ENCODE peak calls at places on chromosomes 11 and 22, in eight cellular contexts. D is LHCN-M2; B is mucosa of descending colon; Y is heart left ventricle; X is NCI-H1105; S is stimulated activated CD8-positive, alpha-beta memory T cell treated with anti-CD3 and anti-CD28 coated beads, Interleukin-7, amount 100 ng/mL, for 24 hours; F is NCI-H1694 treated with DMSO at 0.1 percent for 48 hours; Z is ELR. H is an unnamed sample.

GRCh38 chr11:118217575-118217974 is 7.2 kb downstream of the JAML start:
- DNase-seq in D (no peak), B (no peak), Y (no peak), X (no peak), S (no peak), F (no peak), Z (no peak), H (no peak)

GRCh38 chr11:44285756-44286155 is 24.2 kb downstream of the ALX4 start:
- DNase-seq in D (no peak), B (no peak), Y (no peak), X (no peak), S (no peak), F (no peak), Z (no peak), H (no peak)

GRCh38 chr11:66880484-66881211 is 23.8 kb downstream of the LRFN4 start:
- DNase-seq in D (no peak), B (no peak), Y (peak; percentile 67), X (peak; percentile 89), S (no peak), F (peak; percentile 8), Z (no peak), H (no peak)

GRCh38 chr11:127002669-127003259 is 2.2 kb upstream of the KIRREL3 start:
- DNase-seq in D (no peak), B (no peak), Y (no peak), X (no peak), S (no peak), F (peak; percentile 22), Z (no peak), H (no peak)

GRCh38 chr11:30455025-30455424 is 131.1 kb downstream of the MPPED2 start:
- DNase-seq in D (no peak), B (no peak), Y (no peak), X (no peak), S (no peak), F (no peak), Z (no peak), H (no peak)

GRCh38 chr11:90113541-90113940 is 20.9 kb upstream of the NAALAD2 start:
- DNase-seq in D (no peak), B (no peak), Y (no peak), X (no peak), S (no peak), F (no peak), Z (peak; percentile 21), H (no peak)

GRCh38 chr11:116742104-116742503 is 30.7 kb downstream of the BUD13 start:
- DNase-seq in D (no peak), B (no peak), Y (no peak), X (no peak), S (no peak), F (no peak), Z (no peak), H (peak; percentile 49)

GRCh38 chr11:27153136-27153535 is 112.5 kb downstream of the BBOX1 start:
- DNase-seq in D (peak; percentile 76), B (no peak), Y (no peak), X (no peak), S (no peak), F (no peak), Z (no peak), H (no peak)

GRCh38 chr22:17772963-17773605 is 1.2 kb downstream of the BID start:
- DNase-seq in D (no peak), B (no peak), Y (peak; percentile 63), X (no peak), S (no peak), F (no peak), Z (peak; percentile 72), H (peak; percentile 66)

GRCh38 chr11:75349540-75350116 is 1.8 kb downstream of the ARRB1 start:
- DNase-seq in D (no peak), B (peak; percentile 52), Y (peak; percentile 61), X (no peak), S (no peak), F (no peak), Z (no peak), H (no peak)

GRCh38 chr11:66739983-66740382 is 11.0 kb upstream of the SPTBN2 start:
- DNase-seq in D (peak; percentile 61), B (no peak), Y (no peak), X (no peak), S (no peak), F (no peak), Z (peak; percentile 78), H (peak; percentile 60)

GRCh38 chr22:30348837-30349236 is 7.9 kb downstream of the SF3A1 start:
- DNase-seq in D (no peak), B (no peak), Y (no peak), X (no peak), S (no peak), F (no peak), Z (no peak), H (no peak)

GRCh38 chr11:95363189-95363588 is 132.2 kb upstream of the SESN3 start:
- DNase-seq in D (no peak), B (no peak), Y (no peak), X (no peak), S (no peak), F (no peak), Z (no peak), H (no peak)

GRCh38 chr11:70524096-70524922 is 126.0 kb downstream of the CTTN start:
- DNase-seq in D (no peak), B (no peak), Y (no peak), X (no peak), S (no peak), F (no peak), Z (no peak), H (no peak)

GRCh38 chr11:41849250-41849649 is 389.8 kb upstream of the LRRC4C start:
- DNase-seq in D (no peak), B (no peak), Y (no peak), X (no peak), S (no peak), F (no peak), Z (no peak), H (no peak)

GRCh38 chr11:104968365-104968855 is at the start of gene CASP4:
- DNase-seq in D (peak; percentile 78), B (peak; percentile 59), Y (no peak), X (peak; percentile 33), S (no peak), F (no peak), Z (peak; percentile 86), H (peak; percentile 52)

GRCh38 chr11:62905927-62906531 is 15.1 kb downstream of the CHRM1 start:
- DNase-seq in D (peak; percentile 74), B (peak; percentile 79), Y (peak; percentile 66), X (peak; percentile 47), S (peak; percentile 49), F (peak; percentile 53), Z (peak; percentile 77), H (peak; percentile 67)

GRCh38 chr11:11620251-11620965 is 1.4 kb downstream of the GALNT18 start:
- DNase-seq in D (no peak), B (peak; percentile 72), Y (peak; percentile 64), X (peak; percentile 54), S (no peak), F (no peak), Z (no peak), H (peak; percentile 60)

GRCh38 chr22:19997561-19998231 is 18.9 kb downstream of the ARVCF start:
- DNase-seq in D (no peak), B (no peak), Y (peak; percentile 10), X (no peak), S (no peak), F (no peak), Z (no peak), H (no peak)

GRCh38 chr11:28146123-28146751 is 38.0 kb downstream of the METTL15 start:
- DNase-seq in D (peak; percentile 91), B (no peak), Y (no peak), X (no peak), S (no peak), F (no peak), Z (peak; percentile 94), H (peak; percentile 88)

GRCh38 chr22:30216710-30217109 is 29.8 kb downstream of the LIF start:
- DNase-seq in D (no peak), B (no peak), Y (no peak), X (no peak), S (no peak), F (no peak), Z (no peak), H (no peak)

GRCh38 chr11:13283636-13284035 is 6.0 kb downstream of the BMAL1 start:
- DNase-seq in D (no peak), B (no peak), Y (no peak), X (no peak), S (no peak), F (no peak), Z (no peak), H (no peak)

GRCh38 chr11:3375552-3375951 is 3.4 kb downstream of the ZNF195 start:
- DNase-seq in D (peak; percentile 49), B (no peak), Y (no peak), X (no peak), S (no peak), F (no peak), Z (no peak), H (no peak)

GRCh38 chr11:65557280-65558001 is 718 bp downstream of the LTBP3 start:
- DNase-seq in D (no peak), B (no peak), Y (no peak), X (no peak), S (no peak), F (no peak), Z (no peak), H (no peak)

GRCh38 chr22:22578702-22579424 is 19.8 kb upstream of the PRAME start:
- DNase-seq in D (peak; percentile 67), B (no peak), Y (peak; percentile 66), X (no peak), S (no peak), F (no peak), Z (peak; percentile 23), H (no peak)

GRCh38 chr22:22810018-22810427 is 77.6 kb upstream of the IGLL5 start:
- DNase-seq in D (peak; percentile 5), B (peak; percentile 80), Y (peak; percentile 46), X (peak; percentile 42), S (peak; percentile 29), F (no peak), Z (peak; percentile 30), H (no peak)

GRCh38 chr11:118791961-118792578 is 1.1 kb upstream of the DDX6 start:
- DNase-seq in D (no peak), B (peak; percentile 62), Y (peak; percentile 53), X (no peak), S (no peak), F (no peak), Z (peak; percentile 14), H (no peak)

GRCh38 chr11:120893431-120894206 is 130.3 kb upstream of the TBCEL start:
- DNase-seq in D (no peak), B (no peak), Y (no peak), X (no peak), S (no peak), F (peak; percentile 16), Z (no peak), H (no peak)

GRCh38 chr11:124595302-124595701 is 15.9 kb upstream of the PANX3 start:
- DNase-seq in D (no peak), B (no peak), Y (no peak), X (no peak), S (no peak), F (no peak), Z (no peak), H (no peak)

GRCh38 chr22:38049812-38050619 is 7.2 kb upstream of the PICK1 start:
- DNase-seq in D (no peak), B (no peak), Y (no peak), X (no peak), S (no peak), F (no peak), Z (no peak), H (no peak)

GRCh38 chr22:17113600-17113999 is 7.6 kb downstream of the TMEM121B start:
- DNase-seq in D (no peak), B (no peak), Y (no peak), X (no peak), S (no peak), F (no peak), Z (no peak), H (no peak)

GRCh38 chr11:1932681-1933080 is 13.2 kb downstream of the TNNT3 start:
- DNase-seq in D (no peak), B (no peak), Y (peak; percentile 4), X (no peak), S (no peak), F (no peak), Z (no peak), H (no peak)

GRCh38 chr22:29302681-29303465 is 3.6 kb upstream of the GAS2L1 start:
- DNase-seq in D (no peak), B (no peak), Y (no peak), X (no peak), S (no peak), F (no peak), Z (no peak), H (no peak)

GRCh38 chr22:19648419-19648929 is 65.8 kb upstream of the SEPTIN5 start:
- DNase-seq in D (peak; percentile 18), B (no peak), Y (no peak), X (no peak), S (no peak), F (no peak), Z (peak; percentile 21), H (no peak)

H was measured in NCI-H226.